ENCODE peak calls at places on chromosomes 7 and 10, in five cellular contexts. P is T-helper 2 cell; V is naive thymus-derived CD4-positive, alpha-beta T cell; C is Kasumi-1; K is left cardiac atrium. F is an unnamed sample.

GRCh38 chr10:32621969-32622368 is 176.0 kb downstream of the CCDC7 start:
- DNase-seq in C (no peak), V (no peak), K (no peak), P (no peak), F (no peak)

GRCh38 chr10:3763035-3763456 is 22.0 kb downstream of the KLF6 start:
- DNase-seq in V (no peak), K (no peak), C (no peak), P (no peak), F (no peak)

GRCh38 chr7:155192961-155193640 is 104.6 kb upstream of the INSIG1 start:
- DNase-seq in P (no peak), V (no peak), C (no peak), K (no peak), F (no peak)

GRCh38 chr10:78210548-78210947 is 176.9 kb downstream of the RPS24 start:
- DNase-seq in V (no peak), P (no peak), C (no peak), K (no peak), F (no peak)

GRCh38 chr10:14372616-14373015 is 41.9 kb upstream of the FRMD4A start:
- DNase-seq in V (no peak), K (no peak), C (no peak), P (no peak), F (no peak)

GRCh38 chr7:2275101-2275500 is 33.1 kb downstream of the NUDT1 start:
- DNase-seq in V (no peak), P (no peak), C (no peak), K (no peak), F (no peak)

GRCh38 chr10:11447571-11447970 is 163.9 kb downstream of the USP6NL start:
- DNase-seq in V (no peak), K (no peak), P (no peak), C (no peak), F (no peak)

GRCh38 chr7:51244890-51245289 is 71.7 kb downstream of the COBL start:
- DNase-seq in P (no peak), K (no peak), V (no peak), C (peak; percentile 7), F (no peak)

GRCh38 chr10:57716884-57717283 is 550.8 kb downstream of the IPMK start:
- DNase-seq in K (no peak), V (no peak), P (no peak), C (peak; percentile 68), F (peak; percentile 5)

GRCh38 chr7:116261904-116262303 is 51.6 kb downstream of the TES start:
- DNase-seq in V (no peak), K (no peak), C (no peak), P (no peak), F (no peak)

GRCh38 chr7:90613088-90613498 is 17.0 kb downstream of the CDK14 start:
- DNase-seq in V (no peak), P (no peak), K (no peak), C (peak; percentile 54), F (no peak)

GRCh38 chr10:130108934-130109604 is 1.6 kb downstream of the C10orf143 start:
- DNase-seq in C (no peak), P (no peak), V (no peak), K (no peak), F (no peak)

GRCh38 chr10:127216786-127217185 is 20.4 kb upstream of the INSYN2A start:
- DNase-seq in V (no peak), P (no peak), C (no peak), K (no peak), F (no peak)

GRCh38 chr10:35911954-35912353 is 269.9 kb upstream of the FZD8 start:
- DNase-seq in P (no peak), C (no peak), K (no peak), V (no peak), F (no peak)

GRCh38 chr10:79328737-79329504 is 18.3 kb upstream of the PPIF start:
- DNase-seq in P (no peak), V (no peak), C (no peak), K (peak; percentile 10), F (no peak)

GRCh38 chr7:139471740-139472353 is 11.6 kb downstream of the KLRG2 start:
- DNase-seq in C (no peak), V (no peak), P (no peak), K (no peak), F (no peak)

GRCh38 chr7:23474098-23474828 is 4.0 kb upstream of the IGF2BP3 start:
- DNase-seq in K (peak; percentile 73), P (peak; percentile 37), C (peak; percentile 100), V (no peak), F (peak; percentile 84)

GRCh38 chr10:99532687-99533495 is at the start of gene NKX2-3:
- DNase-seq in C (no peak), V (no peak), P (no peak), K (peak; percentile 61), F (peak; percentile 93)

GRCh38 chr10:124719213-124719851 is 24.8 kb downstream of the FAM53B start:
- DNase-seq in V (peak; percentile 72), P (peak; percentile 64), K (peak; percentile 72), C (peak; percentile 86), F (no peak)

GRCh38 chr10:17805921-17806577 is 3.1 kb upstream of the MRC1 start:
- DNase-seq in V (no peak), C (no peak), K (no peak), P (no peak), F (no peak)

GRCh38 chr7:68697821-68698280 is 900.4 kb upstream of the AUTS2 start:
- DNase-seq in V (no peak), K (no peak), C (no peak), P (no peak), F (no peak)

GRCh38 chr7:27095897-27096755 is at the start of gene HOXA1:
- DNase-seq in C (peak; percentile 95), P (peak; percentile 71), V (peak; percentile 44), K (peak; percentile 72), F (peak; percentile 85)

GRCh38 chr10:86450806-86451603 is 70.6 kb downstream of the WAPL start:
- DNase-seq in V (no peak), K (no peak), C (no peak), P (no peak), F (no peak)

GRCh38 chr7:134831862-134832261 is 52.4 kb downstream of the CALD1 start:
- DNase-seq in C (no peak), V (no peak), K (peak; percentile 75), P (no peak), F (no peak)

GRCh38 chr10:13528875-13529713 is at the start of gene BEND7:
- DNase-seq in K (peak; percentile 46), C (no peak), V (no peak), P (no peak), F (peak; percentile 69)

GRCh38 chr10:79102056-79102874 is 33.5 kb downstream of the ZMIZ1 start:
- DNase-seq in P (no peak), V (no peak), K (peak; percentile 70), C (peak; percentile 33), F (peak; percentile 43)

GRCh38 chr7:132933076-132933466 is 148.8 kb downstream of the CHCHD3 start:
- DNase-seq in K (no peak), C (no peak), P (no peak), V (no peak), F (no peak)

GRCh38 chr7:41830271-41830670 is 127.4 kb upstream of the INHBA start:
- DNase-seq in P (no peak), K (no peak), C (no peak), V (no peak), F (no peak)

GRCh38 chr7:73908123-73908611 is 47.2 kb downstream of the TMEM270 start:
- DNase-seq in P (no peak), C (no peak), V (no peak), K (no peak), F (peak; percentile 2)

GRCh38 chr7:83524286-83525075 is 124.5 kb downstream of the SEMA3E start:
- DNase-seq in V (no peak), P (no peak), C (no peak), K (no peak), F (no peak)

GRCh38 chr10:114401195-114401741 is 3.0 kb downstream of the AFAP1L2 start:
- DNase-seq in P (no peak), C (no peak), K (peak; percentile 78), V (no peak), F (no peak)

GRCh38 chr10:71696635-71697326 is 22.8 kb downstream of the C10orf105 start:
- DNase-seq in C (peak; percentile 74), P (peak; percentile 57), K (peak; percentile 74), V (peak; percentile 38), F (peak; percentile 83)

GRCh38 chr7:41655470-41655869 is 47.4 kb downstream of the INHBA start:
- DNase-seq in P (no peak), C (no peak), K (no peak), V (no peak), F (no peak)

GRCh38 chr10:100009283-100009792 is 409 bp downstream of the DNMBP start:
- DNase-seq in K (peak; percentile 32), P (no peak), C (peak; percentile 74), V (no peak), F (peak; percentile 42)

F was measured in HEK293T.